ENCODE peak calls at places on chromosomes 12 and 14, in four cellular contexts. B is kidney epithelial cell, Z is heart right ventricle, H is ovary. N is an unnamed sample.

GRCh38 chr12:46089414-46090162 is 99.2 kb upstream of the SCAF11 start:
- DNase-seq in B (no peak), Z (no peak), H (no peak), N (no peak)

GRCh38 chr12:2682301-2683282 is 112.2 kb upstream of the FKBP4 start:
- DNase-seq in B (no peak), Z (no peak), H (no peak), N (peak; percentile 36)

GRCh38 chr14:30621354-30621953 is 665 bp upstream of the SCFD1 start:
- DNase-seq in B (no peak), Z (no peak), H (peak; percentile 21), N (no peak)

GRCh38 chr14:70655110-70655826 is 13.6 kb downstream of the TTC9 start:
- DNase-seq in B (no peak), Z (no peak), H (no peak), N (no peak)

GRCh38 chr14:73785336-73785833 is 66.2 kb upstream of the PTGR2 start:
- DNase-seq in B (peak; percentile 78), Z (no peak), H (no peak), N (no peak)

GRCh38 chr12:27462151-27462694 is 15.7 kb downstream of the SMCO2 start:
- DNase-seq in B (peak; percentile 26), Z (no peak), H (no peak), N (no peak)

GRCh38 chr12:10171954-10172353 is at the start of gene OLR1:
- DNase-seq in B (no peak), Z (no peak), H (no peak), N (no peak)

GRCh38 chr14:60275932-60276331 is 26.9 kb downstream of the PPM1A start:
- DNase-seq in B (no peak), Z (no peak), H (no peak), N (no peak)

GRCh38 chr14:95849761-95850160 is 26.9 kb upstream of the TUNAR start:
- DNase-seq in B (no peak), Z (no peak), H (no peak), N (no peak)

DNA sequence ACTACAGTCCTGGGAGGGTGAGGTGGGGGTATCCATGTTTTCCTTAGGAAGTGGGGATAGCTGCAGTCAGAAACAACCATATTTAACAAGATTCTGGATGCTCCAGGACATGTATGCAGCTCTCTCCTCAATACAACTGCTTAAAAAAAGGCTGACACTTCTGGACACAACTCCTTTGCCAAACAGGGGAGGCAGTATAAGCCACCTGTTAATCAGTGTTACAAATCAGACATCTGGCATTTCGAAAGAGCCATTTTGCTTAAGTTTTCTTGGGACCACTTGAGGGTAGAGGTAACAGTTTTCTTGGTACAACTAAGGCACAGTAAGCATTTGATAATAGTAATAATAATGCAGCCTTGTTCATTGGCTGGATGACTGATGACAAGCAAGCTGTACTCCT is 47.1 kb downstream of the RPGRIP1 start:
- DNase-seq in B (no peak), Z (no peak), H (no peak), N (no peak)
- TF ChIP-seq CTCF in B (no peak), Z (no peak), H (no peak), N (no peak)

GRCh38 chr12:4767181-4767580 is 47.0 kb downstream of the GALNT8 start:
- DNase-seq in B (no peak), Z (no peak), H (no peak), N (no peak)

GRCh38 chr12:4762773-4763172 is 42.6 kb downstream of the GALNT8 start:
- DNase-seq in B (no peak), Z (no peak), H (no peak), N (no peak)

GRCh38 chr12:4766445-4766844 is 46.2 kb downstream of the GALNT8 start:
- DNase-seq in B (no peak), Z (no peak), H (no peak), N (no peak)

GRCh38 chr12:4769073-4769472 is 48.9 kb downstream of the GALNT8 start:
- DNase-seq in B (no peak), Z (no peak), H (no peak), N (no peak)

GRCh38 chr12:4763549-4763948 is 43.3 kb downstream of the GALNT8 start:
- DNase-seq in B (no peak), Z (no peak), H (peak; percentile 62), N (peak; percentile 8)
- TF ChIP-seq CTCF in B (peak; percentile 24), Z (no peak), H (no peak), N (peak; percentile 42)

DNA sequence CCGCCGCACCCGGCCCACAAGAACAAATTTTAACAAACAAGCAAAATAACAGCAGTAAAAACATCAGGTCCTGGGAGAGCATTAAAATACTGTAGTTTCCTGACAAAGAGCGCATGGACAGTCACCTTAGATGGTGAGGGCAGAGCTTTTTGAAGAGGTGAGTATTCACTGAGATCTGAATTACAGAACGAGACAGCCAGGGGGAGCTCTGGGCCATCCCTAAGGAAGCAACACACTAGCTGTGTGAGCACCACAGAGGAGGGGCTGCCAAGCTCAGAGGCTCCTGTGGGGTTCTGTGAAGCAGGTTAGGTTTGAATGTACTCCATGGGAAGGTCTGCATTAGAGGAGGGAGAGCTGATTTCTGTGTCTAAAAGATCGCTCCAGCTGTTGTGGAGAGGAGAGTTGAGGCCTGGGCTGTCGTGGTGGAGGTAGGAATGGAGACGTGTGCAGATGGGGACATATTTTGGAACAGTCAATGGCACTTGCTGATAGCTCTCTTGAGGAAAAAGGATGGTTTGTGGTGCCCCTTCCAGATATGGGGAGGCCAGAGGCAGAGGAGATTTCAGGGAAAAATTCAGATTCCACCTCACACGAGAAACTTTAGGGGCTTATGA is 72.9 kb downstream of the TRAFD1 start:
- DNase-seq in B (peak; percentile 21), Z (peak; percentile 26), H (peak; percentile 39), N (peak; percentile 53)
- TF ChIP-seq CTCF in B (peak; percentile 68), Z (peak; percentile 57), H (no peak), N (peak; percentile 71)

DNA sequence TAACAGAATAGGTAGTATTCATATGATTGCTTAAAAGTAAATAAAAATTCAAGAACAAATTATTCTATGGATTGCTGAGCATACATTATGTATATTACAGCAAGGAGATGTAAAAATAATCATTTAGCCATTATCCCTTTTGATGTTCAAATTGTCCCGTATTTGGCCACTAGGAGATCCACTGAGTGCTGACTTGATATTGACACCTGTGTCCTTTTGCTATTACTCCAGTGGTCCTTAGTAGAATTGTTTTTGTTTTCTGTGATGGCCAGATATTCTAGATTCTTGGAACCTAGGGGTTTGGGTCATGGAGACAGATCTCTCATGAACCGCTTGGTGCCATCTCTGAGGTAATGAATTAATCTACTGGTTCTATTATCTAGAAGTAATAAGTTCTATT is 16.8 kb downstream of the ERO1A start:
- DNase-seq in B (no peak), Z (no peak), H (no peak), N (no peak)
- TF ChIP-seq CTCF in B (peak; percentile 45), Z (peak; percentile 23), H (no peak), N (peak; percentile 61)